ENCODE peak calls at places on chromosomes 1 and 21, in nine cellular contexts. J, O, M, N, K, B, C, H and Q are unnamed samples.

GRCh38 chr1:62364726-62365125 is 45.5 kb upstream of the KANK4 start:
- DNase-seq in J (no peak), O (no peak), M (no peak), N (no peak), K (no peak), B (no peak), C (no peak), H (no peak), Q (no peak)

GRCh38 chr1:202122639-202123335 is at the start of gene GPR37L1:
- DNase-seq in J (no peak), O (no peak), M (no peak), N (no peak), K (no peak), B (no peak), C (no peak), H (peak; percentile 59), Q (no peak)

GRCh38 chr1:89563957-89564604 is 39.5 kb downstream of the LRRC8B start:
- DNase-seq in J (no peak), O (no peak), M (no peak), N (no peak), K (no peak), B (no peak), C (no peak), H (no peak), Q (no peak)

GRCh38 chr1:210940081-210940617 is 193.8 kb downstream of the KCNH1 start:
- DNase-seq in J (no peak), O (no peak), M (no peak), N (no peak), K (no peak), B (no peak), C (no peak), H (no peak), Q (no peak)

GRCh38 chr1:151802372-151802771 is 2.8 kb downstream of the LINGO4 start:
- DNase-seq in J (no peak), O (no peak), M (no peak), N (no peak), K (no peak), B (no peak), C (no peak), H (no peak), Q (no peak)

GRCh38 chr1:24318988-24319863 is at the start of gene GRHL3:
- DNase-seq in J (no peak), O (peak; percentile 85), M (no peak), N (no peak), K (no peak), B (no peak), C (no peak), H (no peak), Q (no peak)

GRCh38 chr21:34613679-34614442 is 1.1 kb downstream of the RCAN1 start:
- DNase-seq in J (no peak), O (no peak), M (no peak), N (no peak), K (no peak), B (no peak), C (no peak), H (peak; percentile 35), Q (no peak)

GRCh38 chr1:23699280-23700179 is 7.9 kb downstream of the RPL11 start:
- DNase-seq in J (no peak), O (no peak), M (no peak), N (no peak), K (no peak), B (peak; percentile 18), C (no peak), H (peak; percentile 40), Q (no peak)

GRCh38 chr1:8660455-8660854 is 157.0 kb downstream of the RERE start:
- DNase-seq in J (no peak), O (no peak), M (no peak), N (no peak), K (peak; percentile 55), B (no peak), C (no peak), H (peak; percentile 94), Q (no peak)

GRCh38 chr1:227808566-227808965 is 6.9 kb upstream of the PRSS38 start:
- DNase-seq in J (no peak), O (no peak), M (no peak), N (no peak), K (no peak), B (no peak), C (no peak), H (peak; percentile 25), Q (no peak)

GRCh38 chr21:38343691-38344090 is 86.9 kb downstream of the KCNJ15 start:
- DNase-seq in J (no peak), O (no peak), M (no peak), N (no peak), K (no peak), B (no peak), C (no peak), H (peak; percentile 21), Q (no peak)

GRCh38 chr1:25182629-25183028 is 49.7 kb downstream of the SYF2 start:
- DNase-seq in J (no peak), O (no peak), M (peak; percentile 17), N (no peak), K (peak; percentile 12), B (no peak), C (no peak), H (peak; percentile 93), Q (peak; percentile 49)